ENCODE peak calls at places on chromosomes 1 and 21, in four cellular contexts. R, W, O and F are unnamed samples.
A peak's percentile ranks its signal among the peaks of the same experiment; 100 is the strongest.

GRCh38 chr1:245380790-245381535 is 226.2 kb downstream of the KIF26B start:
- DNase-seq in O (no peak), W (no peak), R (no peak), F (no peak)

GRCh38 chr1:114756949-114757454 is 782 bp downstream of the CSDE1 start:
- DNase-seq in O (no peak), R (peak; percentile 13), W (peak; percentile 32), F (peak; percentile 87)

GRCh38 chr21:25313891-25314646 is 293.2 kb downstream of the MRPL39 start:
- DNase-seq in R (no peak), W (no peak), O (no peak), F (no peak)

GRCh38 chr1:107692580-107693345 is 272.2 kb downstream of the VAV3 start:
- DNase-seq in O (no peak), W (no peak), R (no peak), F (no peak)

GRCh38 chr1:186479162-186479561 is 18.2 kb upstream of the PDC start:
- DNase-seq in W (no peak), O (no peak), R (no peak), F (no peak)

GRCh38 chr21:34996304-34997081 is 52.6 kb downstream of the RUNX1 start:
- DNase-seq in W (no peak), O (no peak), R (no peak), F (no peak)

GRCh38 chr1:212677136-212677535 is 22.5 kb downstream of the BATF3 start:
- DNase-seq in W (no peak), O (no peak), R (no peak), F (no peak)

GRCh38 chr1:2381741-2382620 is 9.4 kb downstream of the MORN1 start:
- DNase-seq in O (no peak), R (peak; percentile 69), W (peak; percentile 83), F (peak; percentile 95)

GRCh38 chr1:192803501-192803900 is 5.3 kb upstream of the RGS2 start:
- DNase-seq in O (no peak), R (no peak), W (no peak), F (no peak)

GRCh38 chr1:217921126-217921900 is 290.2 kb downstream of the SPATA17 start:
- DNase-seq in R (no peak), O (no peak), W (no peak), F (no peak)

GRCh38 chr1:60765204-60765603 is 317.2 kb upstream of the NFIA start:
- DNase-seq in O (no peak), W (peak; percentile 30), R (peak; percentile 7), F (no peak)

GRCh38 chr1:78297828-78298227 is 192.9 kb upstream of the PTGFR start:
- DNase-seq in O (no peak), R (no peak), W (no peak), F (no peak)

GRCh38 chr1:17719874-17720273 is 35.3 kb upstream of the ACTL8 start:
- DNase-seq in W (no peak), R (no peak), O (no peak), F (no peak)

DNA sequence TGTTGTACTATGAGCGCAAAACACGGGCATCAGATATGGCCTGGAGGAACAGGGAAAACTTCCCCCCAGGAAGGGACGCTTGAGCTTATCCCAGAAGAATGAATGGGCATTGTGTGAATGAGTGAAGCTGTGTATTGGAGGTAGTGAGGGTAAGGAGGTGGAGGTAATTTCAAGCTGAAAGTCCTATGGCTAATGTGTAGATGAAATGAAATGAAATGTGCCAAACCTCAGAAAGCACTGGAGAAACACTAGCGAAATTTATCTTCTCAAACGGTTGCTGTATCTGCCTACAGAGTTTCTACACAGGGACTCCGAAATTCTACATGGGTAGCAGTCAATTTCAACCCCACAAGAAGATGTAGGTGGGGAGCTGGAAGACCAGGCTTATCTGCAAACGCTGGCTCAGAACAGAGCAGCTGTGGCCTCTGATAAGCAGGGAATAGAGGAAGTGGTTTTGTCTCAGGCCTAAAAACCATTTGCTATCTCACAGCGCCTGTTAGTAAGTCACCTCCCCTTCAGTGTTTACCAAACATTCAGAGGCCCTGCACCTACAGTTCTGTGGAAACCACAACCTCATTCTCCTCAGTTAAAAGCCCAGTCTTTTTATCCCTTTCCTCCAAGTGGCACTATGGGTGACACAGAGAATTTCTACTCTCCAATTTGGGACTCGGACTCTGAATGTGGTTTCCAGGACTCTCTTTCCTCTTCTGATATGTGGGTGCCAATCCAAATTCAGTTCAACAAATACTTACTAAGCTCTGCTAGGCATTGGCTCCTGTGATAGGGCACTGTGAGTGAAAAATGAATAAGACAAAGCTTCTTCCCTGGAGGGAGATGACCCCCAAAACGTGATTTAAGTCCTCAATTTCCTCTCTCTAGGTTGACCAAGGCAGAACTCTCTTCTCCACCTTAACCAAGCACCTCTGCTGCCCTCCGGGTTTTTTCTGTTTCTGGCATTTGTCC is 17.1 kb upstream of the SLAMF6 start:
- DNase-seq in O (no peak), R (no peak), W (peak; percentile 63), F (peak; percentile 80)
- TF ChIP-seq POLR2AphosphoS5 in O (no peak), R (no peak), W (peak; percentile 82), F (peak; percentile 83)

GRCh38 chr21:38293113-38293512 is 36.3 kb downstream of the KCNJ15 start:
- DNase-seq in O (no peak), W (no peak), R (no peak), F (no peak)

GRCh38 chr21:38291875-38292274 is 35.1 kb downstream of the KCNJ15 start:
- DNase-seq in R (no peak), W (no peak), O (no peak), F (no peak)

GRCh38 chr21:38289697-38290096 is 32.9 kb downstream of the KCNJ15 start:
- DNase-seq in R (no peak), O (no peak), W (no peak), F (no peak)

GRCh38 chr21:38293765-38294164 is 37.0 kb downstream of the KCNJ15 start:
- DNase-seq in W (peak; percentile 64), R (no peak), O (no peak), F (no peak)

DNA sequence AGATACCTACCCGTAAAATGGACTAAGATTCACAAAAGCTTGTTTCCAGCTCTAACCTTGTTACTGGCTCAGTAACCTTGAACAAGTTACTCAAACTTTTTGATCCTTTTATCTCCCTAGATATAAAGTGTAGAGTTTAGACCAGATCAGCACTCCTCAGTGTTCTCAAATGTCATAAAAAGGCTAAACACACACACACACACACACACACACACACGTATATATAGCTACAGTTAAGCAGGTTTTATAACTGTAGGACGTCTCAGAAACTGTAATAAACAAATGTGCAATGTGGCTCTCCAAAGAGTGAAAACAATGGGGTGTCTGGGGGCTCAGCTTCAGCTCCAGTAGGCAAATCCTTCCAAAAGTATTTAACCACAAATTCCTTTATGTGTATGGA is 34.0 kb downstream of the KCNJ15 start:
- DNase-seq in W (no peak), R (no peak), O (no peak), F (no peak)
- H3K27me3 ChIP-seq in W (no peaks in the 10 kb centered on the region), R (no peaks in the 10 kb centered on the region), O (no peaks in the 10 kb centered on the region), F (no peaks in the 10 kb centered on the region)

GRCh38 chr1:19396280-19396679 is 84.2 kb downstream of the SLC66A1 start:
- DNase-seq in R (no peak), W (no peak), O (no peak), F (no peak)

GRCh38 chr1:19393051-19393450 is 80.9 kb downstream of the SLC66A1 start:
- DNase-seq in W (no peak), R (no peak), O (no peak), F (peak; percentile 84)

GRCh38 chr1:19398309-19398760 is 86.2 kb downstream of the SLC66A1 start:
- DNase-seq in O (no peak), R (no peak), W (no peak), F (no peak)

GRCh38 chr1:19397217-19397945 is 85.3 kb downstream of the SLC66A1 start:
- DNase-seq in R (no peak), O (no peak), W (no peak), F (no peak)

GRCh38 chr1:19395678-19396192 is 83.6 kb downstream of the SLC66A1 start:
- DNase-seq in R (no peak), W (no peak), O (no peak), F (no peak)
- TF ChIP-seq CTCF in R (no peak), W (no peak), O (peak; percentile 8), F (no peak)

GRCh38 chr1:175195281-175195680 is 2.7 kb upstream of the KIAA0040 start:
- DNase-seq in W (no peak), R (no peak), O (no peak), F (no peak)

GRCh38 chr1:175192630-175193338 is at the start of gene KIAA0040:
- DNase-seq in W (peak; percentile 81), R (peak; percentile 81), O (peak; percentile 95), F (peak; percentile 92)

GRCh38 chr1:175193339-175193950 is 869 bp upstream of the KIAA0040 start:
- DNase-seq in W (no peak), R (no peak), O (peak; percentile 80), F (no peak)

GRCh38 chr1:175191654-175192053 is 922 bp downstream of the KIAA0040 start:
- DNase-seq in R (peak; percentile 29), O (peak; percentile 90), W (no peak), F (no peak)

GRCh38 chr1:175192111-175192629 is 406 bp downstream of the KIAA0040 start:
- DNase-seq in O (peak; percentile 92), W (peak; percentile 83), R (peak; percentile 78), F (peak; percentile 82)
- TF ChIP-seq POLR2AphosphoS5 in O (no peak), W (no peak), R (peak; percentile 4), F (no peak)

DNA sequence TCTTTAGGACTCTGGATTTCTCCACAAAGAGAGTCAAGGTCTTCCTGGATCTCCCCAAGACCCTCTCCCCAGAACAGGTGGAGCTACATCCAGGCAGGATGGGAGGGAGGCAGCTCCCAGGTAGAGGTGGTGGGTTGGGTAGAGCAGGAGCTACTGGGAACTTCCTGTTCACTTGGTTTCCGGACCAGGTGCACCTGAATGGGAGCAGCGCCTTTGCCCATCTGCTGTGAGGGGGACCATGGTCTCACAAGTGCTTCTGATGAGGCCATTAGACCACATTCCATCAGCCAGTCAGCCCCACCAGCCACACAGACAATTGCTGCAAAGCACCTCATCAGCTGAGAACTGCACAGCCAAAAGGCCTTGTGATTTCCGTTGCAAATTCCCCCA is 188.8 kb downstream of the MATN1 start:
- DNase-seq in W (no peak), R (no peak), O (no peak), F (peak; percentile 18)
- H3K27me3 ChIP-seq in W (no peaks in the 10 kb centered on the region), R (no peaks in the 10 kb centered on the region), O (no peaks in the 10 kb centered on the region), F (no peaks in the 10 kb centered on the region)

GRCh38 chr21:42540396-42540795 is 26.7 kb downstream of the SLC37A1 start:
- DNase-seq in R (no peak), W (no peak), O (no peak), F (no peak)

GRCh38 chr21:42539342-42539741 is 25.7 kb downstream of the SLC37A1 start:
- DNase-seq in R (peak; percentile 46), W (peak; percentile 88), O (no peak), F (no peak)

GRCh38 chr21:42541174-42541573 is 27.5 kb downstream of the SLC37A1 start:
- DNase-seq in W (no peak), R (no peak), O (no peak), F (no peak)

GRCh38 chr21:42538479-42539275 is 25.0 kb downstream of the SLC37A1 start:
- DNase-seq in R (no peak), W (no peak), O (no peak), F (no peak)

DNA sequence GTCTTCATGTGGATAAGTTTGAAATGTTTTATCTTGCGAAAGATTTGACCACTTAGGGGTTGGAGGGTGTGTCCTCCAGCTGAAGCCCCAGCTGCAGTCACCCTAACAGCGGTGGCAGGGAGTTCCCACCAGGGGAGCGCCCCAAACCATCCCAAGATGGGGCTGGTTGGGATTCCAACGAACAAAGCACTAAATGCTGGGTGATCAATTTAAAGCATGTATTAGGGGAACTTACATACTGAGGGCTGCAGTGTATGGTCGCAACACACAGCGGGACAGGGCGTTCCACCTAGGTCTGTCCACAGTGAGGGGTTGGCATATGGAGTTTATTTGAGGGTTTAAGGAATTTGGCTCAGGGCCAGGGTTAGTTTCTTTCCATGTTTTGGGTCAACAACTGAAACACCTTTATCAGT is 26.3 kb downstream of the SLC37A1 start:
- DNase-seq in W (peak; percentile 51), O (no peak), R (no peak), F (no peak)
- TF ChIP-seq CTCF in W (no peak), O (no peak), R (no peak), F (no peak)

GRCh38 chr1:94265931-94266330 is 28.5 kb upstream of the ARHGAP29 start:
- DNase-seq in W (no peak), R (no peak), O (no peak), F (no peak)
- TF ChIP-seq POLR2AphosphoS5 in W (no peak), R (no peak), O (no peak), F (no peak)